ENCODE peak calls at places on chromosomes 6 and 20, in four cellular contexts. One of them, this sample, is unnamed.

GRCh38 chr20:1949306-1949705 is 44.6 kb downstream of the PDYN start:
- DNase-seq in psoas muscle: no peak
- DNase-seq in RWPE1: no peak
- DNase-seq in CD8-positive, alpha-beta T cell: no peak
- DNase-seq in this sample: no peak

GRCh38 chr6:123570813-123571684 is 65.7 kb downstream of the TRDN start:
- DNase-seq in RWPE1: no peak
- DNase-seq in CD8-positive, alpha-beta T cell: no peak
- DNase-seq in psoas muscle: no peak
- DNase-seq in this sample: no peak

GRCh38 chr20:3106185-3106584 is 21.7 kb upstream of the AVP start:
- DNase-seq in RWPE1: no peak
- DNase-seq in psoas muscle: no peak
- DNase-seq in CD8-positive, alpha-beta T cell: no peak
- DNase-seq in this sample: no peak

GRCh38 chr6:34568829-34569228 is 12.7 kb upstream of the SPDEF start:
- DNase-seq in RWPE1: no peak
- DNase-seq in psoas muscle: no peak
- DNase-seq in CD8-positive, alpha-beta T cell: no peak
- DNase-seq in this sample: no peak

GRCh38 chr20:33262658-33263065 is 20.4 kb upstream of the BPIFB1 start:
- DNase-seq in CD8-positive, alpha-beta T cell: no peak
- DNase-seq in RWPE1: peak
- DNase-seq in psoas muscle: no peak
- DNase-seq in this sample: peak

GRCh38 chr6:36848658-36849441 is 9.6 kb upstream of the CPNE5 start:
- DNase-seq in psoas muscle: no peak
- DNase-seq in RWPE1: no peak
- DNase-seq in CD8-positive, alpha-beta T cell: no peak
- DNase-seq in this sample: peak

GRCh38 chr20:38303908-38304379 is at the start of gene BPI:
- DNase-seq in psoas muscle: no peak
- DNase-seq in CD8-positive, alpha-beta T cell: no peak
- DNase-seq in RWPE1: no peak
- DNase-seq in this sample: no peak

GRCh38 chr6:169536446-169537170 is 165.2 kb downstream of the WDR27 start:
- DNase-seq in RWPE1: no peak
- DNase-seq in psoas muscle: no peak
- DNase-seq in CD8-positive, alpha-beta T cell: no peak
- DNase-seq in this sample: no peak

GRCh38 chr6:84623956-84624680 is 140.3 kb downstream of the TBX18 start:
- DNase-seq in CD8-positive, alpha-beta T cell: no peak
- DNase-seq in psoas muscle: no peak
- DNase-seq in RWPE1: peak
- DNase-seq in this sample: no peak

GRCh38 chr20:53146201-53146891 is 174.2 kb downstream of the TSHZ2 start:
- DNase-seq in CD8-positive, alpha-beta T cell: no peak
- DNase-seq in RWPE1: no peak
- DNase-seq in psoas muscle: no peak
- DNase-seq in this sample: no peak

GRCh38 chr6:84768442-84769174 is 4.2 kb upstream of the TBX18 start:
- DNase-seq in psoas muscle: peak
- DNase-seq in RWPE1: no peak
- DNase-seq in CD8-positive, alpha-beta T cell: no peak
- DNase-seq in this sample: peak

GRCh38 chr6:38495922-38496635 is 143.7 kb downstream of the BTBD9 start:
- DNase-seq in CD8-positive, alpha-beta T cell: no peak
- DNase-seq in psoas muscle: no peak
- DNase-seq in RWPE1: no peak
- DNase-seq in this sample: no peak

GRCh38 chr20:2751868-2752630 is 48.4 kb downstream of the CPXM1 start:
- DNase-seq in CD8-positive, alpha-beta T cell: peak
- DNase-seq in RWPE1: no peak
- DNase-seq in psoas muscle: no peak
- DNase-seq in this sample: peak

GRCh38 chr6:110518281-110518623 is 41.8 kb upstream of the SLC22A16 start:
- DNase-seq in CD8-positive, alpha-beta T cell: no peak
- DNase-seq in psoas muscle: no peak
- DNase-seq in RWPE1: no peak
- DNase-seq in this sample: no peak

GRCh38 chr20:63930971-63931553 is 25.2 kb downstream of the UCKL1 start:
- DNase-seq in psoas muscle: no peak
- DNase-seq in RWPE1: no peak
- DNase-seq in CD8-positive, alpha-beta T cell: no peak
- DNase-seq in this sample: no peak

GRCh38 chr6:166598441-166599138 is 12.1 kb upstream of the RAMACL start:
- DNase-seq in RWPE1: no peak
- DNase-seq in CD8-positive, alpha-beta T cell: no peak
- DNase-seq in psoas muscle: no peak
- DNase-seq in this sample: no peak

GRCh38 chr6:85383042-85383441 is 66.8 kb upstream of the NT5E start:
- DNase-seq in psoas muscle: no peak
- DNase-seq in RWPE1: no peak
- DNase-seq in CD8-positive, alpha-beta T cell: no peak
- DNase-seq in this sample: no peak

GRCh38 chr6:24743944-24744335 is 25.0 kb upstream of the C6orf62 start:
- DNase-seq in RWPE1: no peak
- DNase-seq in psoas muscle: no peak
- DNase-seq in CD8-positive, alpha-beta T cell: no peak
- DNase-seq in this sample: no peak

GRCh38 chr20:38573381-38573780 is 7.6 kb upstream of the ADIG start:
- DNase-seq in psoas muscle: no peak
- DNase-seq in CD8-positive, alpha-beta T cell: no peak
- DNase-seq in RWPE1: no peak
- DNase-seq in this sample: no peak

GRCh38 chr6:168126566-168127383 is 47.8 kb upstream of the FRMD1 start:
- DNase-seq in psoas muscle: peak
- DNase-seq in CD8-positive, alpha-beta T cell: no peak
- DNase-seq in RWPE1: no peak
- DNase-seq in this sample: no peak

GRCh38 chr20:19889011-19889953 is 127.9 kb upstream of the NAA20 start:
- DNase-seq in RWPE1: peak
- DNase-seq in psoas muscle: peak
- DNase-seq in CD8-positive, alpha-beta T cell: no peak
- DNase-seq in this sample: peak

GRCh38 chr20:47724398-47724797 is 60.9 kb downstream of the SULF2 start:
- DNase-seq in CD8-positive, alpha-beta T cell: no peak
- DNase-seq in psoas muscle: no peak
- DNase-seq in RWPE1: no peak
- DNase-seq in this sample: peak

GRCh38 chr20:50913976-50914375 is 17.3 kb downstream of the ADNP start:
- DNase-seq in CD8-positive, alpha-beta T cell: no peak
- DNase-seq in psoas muscle: no peak
- DNase-seq in RWPE1: peak
- DNase-seq in this sample: no peak

GRCh38 chr6:31701666-31702420 is 1.3 kb downstream of the ABHD16A start:
- DNase-seq in RWPE1: no peak
- DNase-seq in CD8-positive, alpha-beta T cell: no peak
- DNase-seq in psoas muscle: peak
- DNase-seq in this sample: no peak

GRCh38 chr6:33298773-33299236 is at the start of gene RGL2:
- DNase-seq in psoas muscle: peak
- DNase-seq in RWPE1: peak
- DNase-seq in CD8-positive, alpha-beta T cell: peak
- DNase-seq in this sample: peak

GRCh38 chr20:57582432-57583288 is 21.8 kb downstream of the PCK1 start:
- DNase-seq in RWPE1: no peak
- DNase-seq in CD8-positive, alpha-beta T cell: no peak
- DNase-seq in psoas muscle: no peak
- DNase-seq in this sample: peak

GRCh38 chr20:20603339-20603990 is 109.0 kb downstream of the RALGAPA2 start:
- DNase-seq in CD8-positive, alpha-beta T cell: no peak
- DNase-seq in psoas muscle: no peak
- DNase-seq in RWPE1: peak
- DNase-seq in this sample: peak

GRCh38 chr6:33112148-33112547 is 36.4 kb downstream of the HLA-DPB1 start:
- DNase-seq in psoas muscle: no peak
- DNase-seq in RWPE1: peak
- DNase-seq in CD8-positive, alpha-beta T cell: peak
- DNase-seq in this sample: no peak

GRCh38 chr20:51497542-51498467 is 44.7 kb downstream of the NFATC2 start:
- DNase-seq in psoas muscle: peak
- DNase-seq in RWPE1: no peak
- DNase-seq in CD8-positive, alpha-beta T cell: peak
- DNase-seq in this sample: no peak

GRCh38 chr6:14618759-14619418 is 501.3 kb downstream of the CD83 start:
- DNase-seq in CD8-positive, alpha-beta T cell: no peak
- DNase-seq in psoas muscle: no peak
- DNase-seq in RWPE1: no peak
- DNase-seq in this sample: no peak

GRCh38 chr20:63094767-63095499 is 88.2 kb upstream of the BHLHE23 start:
- DNase-seq in CD8-positive, alpha-beta T cell: no peak
- DNase-seq in RWPE1: no peak
- DNase-seq in psoas muscle: peak
- DNase-seq in this sample: peak

GRCh38 chr6:137657351-137657911 is 163.2 kb upstream of the OLIG3 start:
- DNase-seq in RWPE1: no peak
- DNase-seq in psoas muscle: no peak
- DNase-seq in CD8-positive, alpha-beta T cell: no peak
- DNase-seq in this sample: no peak

GRCh38 chr6:7240351-7240750 is 72.6 kb downstream of the SSR1 start:
- DNase-seq in CD8-positive, alpha-beta T cell: no peak
- DNase-seq in RWPE1: no peak
- DNase-seq in psoas muscle: no peak
- DNase-seq in this sample: no peak

GRCh38 chr6:29762051-29762450 is 38.8 kb downstream of the HLA-F start:
- DNase-seq in CD8-positive, alpha-beta T cell: no peak
- DNase-seq in psoas muscle: no peak
- DNase-seq in RWPE1: no peak
- DNase-seq in this sample: no peak

GRCh38 chr6:143110572-143110971 is 49.9 kb downstream of the AIG1 start:
- DNase-seq in psoas muscle: no peak
- DNase-seq in CD8-positive, alpha-beta T cell: no peak
- DNase-seq in RWPE1: no peak
- DNase-seq in this sample: no peak

GRCh38 chr6:34174846-34175399 is 29.0 kb upstream of the GRM4 start:
- DNase-seq in psoas muscle: no peak
- DNase-seq in CD8-positive, alpha-beta T cell: no peak
- DNase-seq in RWPE1: no peak
- DNase-seq in this sample: no peak

GRCh38 chr6:105317607-105318533 is 85.0 kb downstream of the PREP start:
- DNase-seq in psoas muscle: no peak
- DNase-seq in CD8-positive, alpha-beta T cell: no peak
- DNase-seq in RWPE1: no peak
- DNase-seq in this sample: no peak

DNA sequence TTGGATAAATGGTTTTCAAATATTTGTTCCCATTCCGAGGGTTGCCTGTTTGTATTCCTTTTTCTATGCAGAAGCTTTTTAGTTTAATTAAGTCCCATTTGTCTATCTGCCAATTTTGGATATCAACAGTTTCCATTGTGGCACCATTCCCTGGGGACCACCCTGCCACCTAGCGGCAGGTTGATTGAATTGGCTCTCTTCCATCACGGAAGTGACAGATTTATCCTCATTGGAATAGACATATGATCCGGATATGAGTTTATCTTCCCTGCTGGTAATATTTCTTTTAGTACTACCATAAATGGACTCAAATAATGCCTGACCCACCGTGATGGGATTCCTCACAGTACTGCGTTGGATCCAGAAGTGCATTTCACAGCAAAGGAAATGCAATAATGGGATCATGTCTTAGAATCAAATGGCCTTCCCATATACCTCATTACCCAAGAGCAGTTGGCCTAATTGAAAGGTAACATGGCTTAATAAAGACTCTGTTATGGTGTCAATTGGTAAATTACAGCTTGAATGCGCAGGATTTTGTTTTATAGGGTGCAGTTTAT is 327.0 kb downstream of the BMP2 start:
- DNase-seq in CD8-positive, alpha-beta T cell: no peak
- DNase-seq in psoas muscle: no peak
- DNase-seq in RWPE1: peak
- DNase-seq in this sample: peak
- TF ChIP-seq CTCF in CD8-positive, alpha-beta T cell: no peak
- TF ChIP-seq CTCF in psoas muscle: peak
- TF ChIP-seq CTCF in RWPE1: peak
- TF ChIP-seq CTCF in this sample: peak

DNA sequence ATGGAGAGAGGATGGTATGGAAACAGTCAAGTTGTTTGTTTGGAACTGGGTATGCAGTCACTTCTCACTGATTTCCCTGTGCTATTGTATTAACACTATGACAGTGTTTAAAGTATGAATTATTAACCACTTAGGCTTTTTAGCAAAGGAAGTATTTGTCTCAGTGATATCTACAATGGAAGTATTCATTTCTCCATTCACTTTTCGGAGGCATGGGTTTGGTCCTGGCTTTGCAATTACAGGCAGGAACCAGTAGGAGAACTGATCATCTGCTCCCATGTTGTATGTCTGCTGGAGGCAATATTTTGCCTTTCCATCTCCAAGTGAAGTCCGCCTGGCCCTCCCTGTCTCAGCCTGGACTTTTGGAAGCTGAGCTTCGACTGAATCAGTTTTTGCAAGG is 30.6 kb upstream of the EXOC2 start:
- DNase-seq in psoas muscle: no peak
- DNase-seq in CD8-positive, alpha-beta T cell: no peak
- DNase-seq in RWPE1: no peak
- DNase-seq in this sample: no peak
- TF ChIP-seq CTCF in psoas muscle: no peak
- TF ChIP-seq CTCF in CD8-positive, alpha-beta T cell: no peak
- TF ChIP-seq CTCF in RWPE1: no peak
- TF ChIP-seq CTCF in this sample: no peak

GRCh38 chr20:58963060-58963584 is 17.9 kb upstream of the NELFCD start:
- DNase-seq in RWPE1: no peak
- DNase-seq in CD8-positive, alpha-beta T cell: no peak
- DNase-seq in psoas muscle: no peak
- DNase-seq in this sample: no peak
- TF ChIP-seq CTCF in RWPE1: no peak
- TF ChIP-seq CTCF in CD8-positive, alpha-beta T cell: no peak
- TF ChIP-seq CTCF in psoas muscle: no peak
- TF ChIP-seq CTCF in this sample: no peak

DNA sequence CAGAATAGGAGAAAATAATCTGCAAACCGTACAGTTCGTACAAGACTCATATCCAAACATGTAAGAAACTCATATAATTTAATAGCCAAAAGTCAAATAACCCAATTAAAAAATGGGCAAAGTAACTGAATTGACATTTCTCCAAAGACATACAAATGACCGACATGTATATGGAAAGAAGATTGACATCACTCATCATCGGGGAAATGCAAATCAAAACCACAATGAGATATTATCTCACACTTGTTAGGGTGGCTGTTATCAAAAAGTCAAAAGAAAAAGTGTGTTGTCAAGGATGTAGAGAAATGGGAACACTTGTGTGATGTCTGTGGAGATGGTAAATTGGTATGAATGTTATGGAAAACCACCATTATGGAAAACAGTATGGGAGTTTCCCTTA is 70.5 kb upstream of the STXBP5 start:
- DNase-seq in RWPE1: no peak
- DNase-seq in CD8-positive, alpha-beta T cell: no peak
- DNase-seq in psoas muscle: no peak
- DNase-seq in this sample: no peak
- TF ChIP-seq CTCF in RWPE1: no peak
- TF ChIP-seq CTCF in CD8-positive, alpha-beta T cell: no peak
- TF ChIP-seq CTCF in psoas muscle: no peak
- TF ChIP-seq CTCF in this sample: no peak

GRCh38 chr20:17287503-17287902 is 60.7 kb downstream of the PCSK2 start:
- DNase-seq in RWPE1: no peak
- DNase-seq in psoas muscle: no peak
- DNase-seq in CD8-positive, alpha-beta T cell: no peak
- DNase-seq in this sample: peak
- TF ChIP-seq CTCF in RWPE1: peak
- TF ChIP-seq CTCF in psoas muscle: no peak
- TF ChIP-seq CTCF in CD8-positive, alpha-beta T cell: no peak
- TF ChIP-seq CTCF in this sample: no peak

This sample was measured in nephron progenitor cell.